ENCODE peak calls at places on chromosomes 11 and 22, in four cellular contexts. H, E, T and C are unnamed samples.

GRCh38 chr11:130677486-130678153 is 229.2 kb downstream of the ADAMTS15 start:
- DNase-seq in T (peak; percentile 52), E (peak; percentile 59), H (no peak), C (no peak)

GRCh38 chr11:15621565-15621964 is 506.8 kb downstream of the INSC start:
- DNase-seq in T (no peak), E (no peak), H (no peak), C (no peak)

GRCh38 chr22:45235101-45235777 is 5.5 kb downstream of the KIAA0930 start:
- DNase-seq in H (peak; percentile 81), T (no peak), E (no peak), C (no peak)

GRCh38 chr22:21865041-21865440 is 2.4 kb downstream of the MAPK1 start:
- DNase-seq in E (no peak), T (no peak), H (no peak), C (no peak)

GRCh38 chr11:15194671-15195415 is 80.1 kb downstream of the INSC start:
- DNase-seq in E (peak; percentile 2), T (no peak), H (no peak), C (no peak)

GRCh38 chr11:115627666-115628460 is 123.6 kb upstream of the CADM1 start:
- DNase-seq in H (no peak), E (no peak), T (no peak), C (no peak)

GRCh38 chr22:19360300-19360792 is 68.8 kb upstream of the CLTCL1 start:
- DNase-seq in H (no peak), T (no peak), E (no peak), C (no peak)

GRCh38 chr11:13923716-13924650 is 38.5 kb upstream of the SPON1 start:
- DNase-seq in E (no peak), T (no peak), H (peak; percentile 2), C (no peak)

GRCh38 chr11:121575250-121575962 is 122.6 kb upstream of the SORL1-AS1 start:
- DNase-seq in T (no peak), E (no peak), H (peak; percentile 74), C (no peak)

GRCh38 chr11:17483505-17483904 is 6.9 kb upstream of the ABCC8 start:
- DNase-seq in T (no peak), E (no peak), H (no peak), C (no peak)

GRCh38 chr11:5369793-5370192 is 13.8 kb upstream of the OR51M1 start:
- DNase-seq in E (no peak), T (no peak), H (no peak), C (no peak)

GRCh38 chr22:46638601-46639431 is 18.6 kb downstream of the GRAMD4 start:
- DNase-seq in T (no peak), H (no peak), E (no peak), C (no peak)

GRCh38 chr11:34799848-34800247 is 116.3 kb downstream of the APIP start:
- DNase-seq in E (no peak), T (no peak), H (no peak), C (no peak)

GRCh38 chr22:44293034-44293433 is 19.7 kb downstream of the SHISAL1 start:
- DNase-seq in E (no peak), H (no peak), T (no peak), C (no peak)

GRCh38 chr11:43574949-43575915 is 105.3 kb upstream of the HSD17B12 start:
- DNase-seq in T (no peak), E (peak; percentile 69), H (no peak), C (peak; percentile 35)

GRCh38 chr22:40044870-40045834 is 50.4 kb downstream of the FAM83F start:
- DNase-seq in H (no peak), T (no peak), E (peak; percentile 74), C (peak; percentile 66)

GRCh38 chr11:130315354-130315970 is 745 bp upstream of the ZBTB44 start:
- DNase-seq in H (no peak), E (peak; percentile 80), T (no peak), C (peak; percentile 5)

GRCh38 chr11:13362596-13363109 is 85.1 kb downstream of the BMAL1 start:
- DNase-seq in T (no peak), H (no peak), E (no peak), C (no peak)

GRCh38 chr11:8106679-8107078 is 25.7 kb downstream of the TUB start:
- DNase-seq in H (no peak), E (no peak), T (no peak), C (no peak)

GRCh38 chr11:1345752-1346513 is 36.5 kb upstream of the TOLLIP start:
- DNase-seq in H (no peak), T (no peak), E (no peak), C (no peak)

GRCh38 chr11:34150494-34151151 is 45.2 kb downstream of the NAT10 start:
- DNase-seq in E (no peak), T (no peak), H (no peak), C (no peak)

GRCh38 chr11:561148-562003 is 606 bp downstream of the RASSF7 start:
- DNase-seq in E (peak; percentile 64), T (no peak), H (no peak), C (no peak)

GRCh38 chr11:19676508-19677379 is 35.9 kb upstream of the NAV2 start:
- DNase-seq in E (no peak), H (no peak), T (no peak), C (no peak)

GRCh38 chr11:21659961-21660360 is 532.9 kb upstream of the ANO5 start:
- DNase-seq in E (no peak), T (no peak), H (no peak), C (no peak)

GRCh38 chr11:3669742-3670183 is 1.4 kb downstream of the CHRNA10 start:
- DNase-seq in T (no peak), E (no peak), H (no peak), C (no peak)

GRCh38 chr11:126432525-126432924 is 77.0 kb downstream of the ST3GAL4 start:
- DNase-seq in T (no peak), E (no peak), H (no peak), C (no peak)

GRCh38 chr22:23787910-23788309 is 1.1 kb downstream of the SMARCB1 start:
- DNase-seq in H (no peak), E (no peak), T (no peak), C (no peak)

GRCh38 chr11:22554221-22554620 is 71.4 kb downstream of the FANCF start:
- DNase-seq in T (no peak), E (no peak), H (peak; percentile 4), C (no peak)

GRCh38 chr11:130165601-130166456 is 6.2 kb downstream of the ST14 start:
- DNase-seq in T (no peak), H (no peak), E (no peak), C (no peak)

GRCh38 chr11:102527701-102528100 is 2.8 kb downstream of the MMP7 start:
- DNase-seq in T (no peak), E (no peak), H (no peak), C (no peak)

GRCh38 chr11:45928535-45929215 is 6.2 kb downstream of the LARGE2 start:
- DNase-seq in T (no peak), H (no peak), E (no peak), C (no peak)

GRCh38 chr11:124285610-124286344 is 28.0 kb downstream of the OR8D1 start:
- DNase-seq in E (no peak), T (no peak), H (no peak), C (no peak)
- TF ChIP-seq SUZ12 in E (no peak), T (no peak), H (no peak), C (no peak)

DNA sequence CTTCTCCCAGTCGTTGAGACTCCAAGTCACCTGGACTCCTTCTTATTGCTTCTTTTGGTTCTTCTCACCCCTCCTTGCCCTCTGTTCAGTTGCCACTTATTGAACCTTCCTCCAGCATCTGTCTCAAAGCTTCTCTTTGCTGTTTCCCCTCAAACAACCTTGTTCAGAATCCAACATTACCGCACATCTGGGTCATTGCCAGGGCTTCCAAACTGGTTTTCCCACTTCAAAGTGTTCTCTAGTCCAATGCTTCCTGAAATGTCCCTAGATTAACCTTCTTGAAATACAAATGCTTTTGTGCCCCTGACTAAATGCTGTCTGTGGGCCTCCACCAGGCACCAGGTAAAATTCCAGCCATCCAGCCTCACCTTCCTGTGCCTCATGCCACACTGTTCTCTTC is 100.8 kb upstream of the TTC12 start:
- DNase-seq in T (no peak), E (no peak), H (no peak), C (no peak)
- TF ChIP-seq SUZ12 in T (no peak), E (no peak), H (no peak), C (no peak)

DNA sequence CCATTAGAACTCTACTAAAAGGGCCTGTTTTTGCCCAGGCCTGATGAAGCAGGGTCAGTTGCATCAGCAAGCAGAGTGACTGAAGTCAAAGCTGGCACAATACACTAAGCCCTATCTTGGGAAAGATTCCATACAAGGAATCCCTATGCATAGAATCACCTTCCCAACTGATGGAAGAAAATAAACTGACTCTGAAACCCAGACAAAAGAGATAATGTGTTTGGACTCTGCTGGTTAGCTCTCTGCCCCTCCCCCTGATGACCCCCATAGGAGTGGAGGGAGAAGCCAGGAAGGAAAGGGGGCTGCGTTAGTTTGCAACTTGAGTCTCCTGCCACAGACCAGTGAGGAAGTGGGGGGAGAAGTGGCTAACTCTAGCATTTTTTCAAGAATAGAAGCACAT is 32.9 kb downstream of the GALNT18 start:
- DNase-seq in H (no peak), T (no peak), E (peak; percentile 34), C (no peak)
- TF ChIP-seq SUZ12 in H (no peak), T (no peak), E (no peak), C (no peak)

GRCh38 chr11:67029146-67029545 is 6.2 kb downstream of the SYT12 start:
- DNase-seq in T (no peak), H (no peak), E (no peak), C (no peak)
- TF ChIP-seq SUZ12 in T (no peak), H (no peak), E (no peak), C (no peak)

GRCh38 chr11:108958446-108959123 is 293.7 kb downstream of the DDX10 start:
- DNase-seq in H (no peak), T (no peak), E (no peak), C (no peak)
- TF ChIP-seq SUZ12 in H (no peak), T (no peak), E (no peak), C (no peak)

GRCh38 chr11:74730601-74731260 is 495 bp downstream of the CHRDL2 start:
- DNase-seq in T (no peak), H (no peak), E (peak; percentile 62), C (no peak)

GRCh38 chr11:74739546-74740270 is 8.5 kb upstream of the CHRDL2 start:
- DNase-seq in T (no peak), E (no peak), H (no peak), C (peak; percentile 80)

GRCh38 chr11:74731301-74732094 is at the start of gene CHRDL2:
- DNase-seq in E (peak; percentile 64), H (no peak), T (no peak), C (no peak)

GRCh38 chr11:74736031-74736430 is 4.8 kb upstream of the CHRDL2 start:
- DNase-seq in H (no peak), T (no peak), E (no peak), C (no peak)

DNA sequence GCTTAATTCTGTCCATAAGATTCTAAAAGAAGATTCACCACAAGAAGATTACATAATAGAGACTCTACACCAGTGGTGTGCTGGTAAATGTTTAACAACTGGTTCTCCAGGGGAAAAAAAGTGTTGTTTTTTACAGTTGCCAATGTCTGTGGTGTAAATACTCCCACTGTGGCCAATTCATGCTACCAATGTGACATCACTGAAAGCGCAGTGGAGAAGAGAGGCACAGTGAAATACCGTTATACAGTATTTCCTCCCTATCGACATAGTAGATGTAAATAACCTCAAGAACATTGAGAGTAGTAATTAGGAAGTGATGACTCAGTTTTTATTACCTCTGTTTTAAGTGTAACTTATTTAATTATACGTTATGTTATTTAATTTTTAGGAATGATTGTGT is 4.3 kb upstream of the CHRDL2 start:
- DNase-seq in T (no peak), E (no peak), H (no peak), C (no peak)
- TF ChIP-seq SUZ12 in T (no peak), E (no peak), H (no peak), C (no peak)